ENCODE peak calls at places on chromosomes 4 and X, in ten cellular contexts. One of them, this sample, is unnamed.
A peak's percentile ranks its signal among the peaks of the same experiment; 100 is the strongest.

GRCh38 chr4:35228318-35228717 is 1016.0 kb downstream of the ARAP2 start:
- DNase-seq in cardiac muscle cell: no peak
- DNase-seq in aorta: no peak
- DNase-seq in fibroblast of lung: no peak
- DNase-seq in thoracic aorta: no peak
- DNase-seq in upper lobe of left lung: no peak
- DNase-seq in BJ: no peak
- DNase-seq in mucosa of descending colon: no peak
- DNase-seq in left ventricle myocardium inferior: no peak
- DNase-seq in tibial nerve: no peak
- DNase-seq in this sample: no peak

GRCh38 chr4:147789596-147789995 is 57.7 kb downstream of the ARHGAP10 start:
- DNase-seq in cardiac muscle cell: no peak
- DNase-seq in aorta: no peak
- DNase-seq in fibroblast of lung: no peak
- DNase-seq in thoracic aorta: no peak
- DNase-seq in upper lobe of left lung: no peak
- DNase-seq in BJ: no peak
- DNase-seq in mucosa of descending colon: no peak
- DNase-seq in left ventricle myocardium inferior: no peak
- DNase-seq in tibial nerve: no peak
- DNase-seq in this sample: no peak

GRCh38 chrX:119573222-119573621 is 1.1 kb upstream of the UBE2A start:
- DNase-seq in cardiac muscle cell: no peak
- DNase-seq in aorta: no peak
- DNase-seq in fibroblast of lung: no peak
- DNase-seq in thoracic aorta: no peak
- DNase-seq in upper lobe of left lung: no peak
- DNase-seq in BJ: no peak
- DNase-seq in mucosa of descending colon: no peak
- DNase-seq in left ventricle myocardium inferior: no peak
- DNase-seq in tibial nerve: no peak
- DNase-seq in this sample: no peak

GRCh38 chr4:153426207-153426886 is 39.8 kb upstream of the TMEM131L start:
- DNase-seq in cardiac muscle cell: no peak
- DNase-seq in aorta: no peak
- DNase-seq in fibroblast of lung: peak; percentile 25
- DNase-seq in thoracic aorta: no peak
- DNase-seq in upper lobe of left lung: no peak
- DNase-seq in BJ: no peak
- DNase-seq in mucosa of descending colon: no peak
- DNase-seq in left ventricle myocardium inferior: no peak
- DNase-seq in tibial nerve: no peak
- DNase-seq in this sample: no peak

GRCh38 chr4:28421221-28421620 is 1560.6 kb downstream of the STIM2 start:
- DNase-seq in cardiac muscle cell: no peak
- DNase-seq in aorta: no peak
- DNase-seq in fibroblast of lung: no peak
- DNase-seq in thoracic aorta: no peak
- DNase-seq in upper lobe of left lung: no peak
- DNase-seq in BJ: no peak
- DNase-seq in mucosa of descending colon: no peak
- DNase-seq in left ventricle myocardium inferior: no peak
- DNase-seq in tibial nerve: no peak
- DNase-seq in this sample: no peak

GRCh38 chr4:174156239-174156826 is 127.1 kb downstream of the FBXO8 start:
- DNase-seq in cardiac muscle cell: peak; percentile 62
- DNase-seq in aorta: no peak
- DNase-seq in fibroblast of lung: peak; percentile 78
- DNase-seq in thoracic aorta: no peak
- DNase-seq in upper lobe of left lung: no peak
- DNase-seq in BJ: no peak
- DNase-seq in mucosa of descending colon: no peak
- DNase-seq in left ventricle myocardium inferior: no peak
- DNase-seq in tibial nerve: no peak
- DNase-seq in this sample: no peak

GRCh38 chr4:112411781-112412281 is 104.1 kb downstream of the NEUROG2 start:
- DNase-seq in cardiac muscle cell: no peak
- DNase-seq in aorta: no peak
- DNase-seq in fibroblast of lung: no peak
- DNase-seq in thoracic aorta: no peak
- DNase-seq in upper lobe of left lung: peak; percentile 52
- DNase-seq in BJ: no peak
- DNase-seq in mucosa of descending colon: no peak
- DNase-seq in left ventricle myocardium inferior: no peak
- DNase-seq in tibial nerve: no peak
- DNase-seq in this sample: no peak

GRCh38 chrX:132497432-132497831 is 8.6 kb upstream of the MBNL3 start:
- DNase-seq in cardiac muscle cell: no peak
- DNase-seq in aorta: no peak
- DNase-seq in fibroblast of lung: no peak
- DNase-seq in thoracic aorta: no peak
- DNase-seq in upper lobe of left lung: no peak
- DNase-seq in BJ: no peak
- DNase-seq in mucosa of descending colon: no peak
- DNase-seq in left ventricle myocardium inferior: no peak
- DNase-seq in tibial nerve: no peak
- DNase-seq in this sample: no peak

GRCh38 chrX:30489323-30489722 is 88.2 kb downstream of the TASL start:
- DNase-seq in cardiac muscle cell: peak; percentile 46
- DNase-seq in aorta: no peak
- DNase-seq in fibroblast of lung: no peak
- DNase-seq in thoracic aorta: no peak
- DNase-seq in upper lobe of left lung: no peak
- DNase-seq in BJ: no peak
- DNase-seq in mucosa of descending colon: no peak
- DNase-seq in left ventricle myocardium inferior: no peak
- DNase-seq in tibial nerve: no peak
- DNase-seq in this sample: no peak

GRCh38 chrX:2374086-2374485 is 126.7 kb downstream of the DHRSX start:
- DNase-seq in cardiac muscle cell: no peak
- DNase-seq in aorta: no peak
- DNase-seq in fibroblast of lung: peak; percentile 35
- DNase-seq in thoracic aorta: no peak
- DNase-seq in upper lobe of left lung: no peak
- DNase-seq in BJ: no peak
- DNase-seq in mucosa of descending colon: no peak
- DNase-seq in left ventricle myocardium inferior: no peak
- DNase-seq in tibial nerve: no peak
- DNase-seq in this sample: no peak

GRCh38 chr4:147571021-147571770 is 46.0 kb upstream of the TMEM184C start:
- DNase-seq in cardiac muscle cell: no peak
- DNase-seq in aorta: no peak
- DNase-seq in fibroblast of lung: peak; percentile 45
- DNase-seq in thoracic aorta: no peak
- DNase-seq in upper lobe of left lung: no peak
- DNase-seq in BJ: no peak
- DNase-seq in mucosa of descending colon: no peak
- DNase-seq in left ventricle myocardium inferior: no peak
- DNase-seq in tibial nerve: no peak
- DNase-seq in this sample: no peak

DNA sequence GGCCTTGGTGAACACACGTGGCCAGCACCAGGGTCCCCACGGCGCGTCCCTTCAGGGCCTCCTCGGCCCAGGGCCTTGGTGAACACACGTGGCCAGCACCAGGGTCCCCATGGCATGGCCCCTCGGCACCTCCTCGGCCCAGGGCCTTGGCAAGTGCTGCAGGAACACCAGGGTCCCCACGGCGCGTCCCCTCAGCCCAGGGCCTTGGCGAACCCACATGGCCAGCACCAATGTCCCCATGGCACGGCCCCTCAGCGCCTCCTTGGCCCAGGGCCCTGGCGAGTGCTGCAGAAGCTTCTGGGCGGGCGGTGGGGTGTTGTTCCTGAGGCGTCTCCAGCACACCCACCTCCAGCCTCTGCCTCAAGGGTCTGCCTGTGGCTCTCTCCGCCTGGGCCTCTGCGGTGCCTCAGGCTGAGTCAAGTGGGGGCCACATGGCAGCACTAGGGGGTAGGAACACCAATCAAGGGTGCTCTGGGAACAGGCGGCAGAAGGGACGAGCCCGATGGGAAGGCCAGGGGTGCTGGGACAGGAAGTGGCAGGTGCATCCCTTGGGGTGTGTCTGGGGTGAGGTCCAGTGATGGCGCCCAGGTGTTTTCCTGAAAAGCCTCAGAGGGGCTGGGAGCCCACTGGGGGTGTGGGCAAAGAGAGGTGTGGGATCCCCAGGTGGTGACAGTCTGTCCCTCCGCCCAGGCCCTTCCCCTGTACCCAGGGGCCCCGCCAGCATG is 41.8 kb upstream of the CPLX1 start:
- DNase-seq in cardiac muscle cell: no peak
- DNase-seq in aorta: no peak
- DNase-seq in fibroblast of lung: no peak
- DNase-seq in thoracic aorta: no peak
- DNase-seq in upper lobe of left lung: no peak
- DNase-seq in BJ: no peak
- DNase-seq in mucosa of descending colon: no peak
- DNase-seq in left ventricle myocardium inferior: no peak
- DNase-seq in tibial nerve: no peak
- DNase-seq in this sample: no peak
- H3K36me3 ChIP-seq in cardiac muscle cell: peaks cover 14% of the 10 kb centered on the region
- H3K36me3 ChIP-seq in aorta: peaks cover 21% of the 10 kb centered on the region
- H3K36me3 ChIP-seq in fibroblast of lung: peaks cover 44% of the 10 kb centered on the region
- H3K36me3 ChIP-seq in thoracic aorta: peaks cover 71% of the 10 kb centered on the region
- H3K36me3 ChIP-seq in upper lobe of left lung: peaks cover 97% of the 10 kb centered on the region
- H3K36me3 ChIP-seq in BJ: peaks cover 25% of the 10 kb centered on the region
- H3K36me3 ChIP-seq in mucosa of descending colon: peaks cover 12% of the 10 kb centered on the region
- H3K36me3 ChIP-seq in left ventricle myocardium inferior: peaks cover 85% of the 10 kb centered on the region
- H3K36me3 ChIP-seq in tibial nerve: peaks cover 27% of the 10 kb centered on the region
- H3K36me3 ChIP-seq in this sample: no peaks in the 10 kb centered on the region

DNA sequence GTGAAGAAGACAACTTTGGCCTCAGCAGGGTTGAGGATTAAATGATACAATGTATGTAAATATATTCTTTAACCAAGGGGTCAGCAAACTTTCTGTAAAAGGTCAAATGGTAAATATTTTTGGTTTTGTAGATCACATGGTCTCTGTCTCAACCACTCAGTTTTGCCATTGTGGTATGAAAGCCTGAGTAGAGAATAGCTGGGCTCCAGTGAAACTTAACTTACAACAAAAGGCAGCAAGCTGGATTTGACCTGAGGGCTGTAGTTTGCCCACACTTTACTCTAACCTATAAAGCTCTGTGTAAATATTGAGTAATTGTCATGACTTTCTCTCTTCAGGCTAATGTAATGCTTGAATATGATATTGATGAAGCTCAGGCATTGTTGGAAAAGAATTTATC is 19.6 kb downstream of the VBP1 start:
- DNase-seq in cardiac muscle cell: no peak
- DNase-seq in aorta: no peak
- DNase-seq in fibroblast of lung: no peak
- DNase-seq in thoracic aorta: no peak
- DNase-seq in upper lobe of left lung: no peak
- DNase-seq in BJ: no peak
- DNase-seq in mucosa of descending colon: no peak
- DNase-seq in left ventricle myocardium inferior: no peak
- DNase-seq in tibial nerve: no peak
- DNase-seq in this sample: no peak
- H3K36me3 ChIP-seq in cardiac muscle cell: peaks cover 7% of the 10 kb centered on the region
- H3K36me3 ChIP-seq in aorta: peaks cover 4% of the 10 kb centered on the region
- H3K36me3 ChIP-seq in fibroblast of lung: peaks cover 2% of the 10 kb centered on the region
- H3K36me3 ChIP-seq in thoracic aorta: peaks cover 6% of the 10 kb centered on the region
- H3K36me3 ChIP-seq in upper lobe of left lung: peaks cover 7% of the 10 kb centered on the region
- H3K36me3 ChIP-seq in BJ: no peaks in the 10 kb centered on the region
- H3K36me3 ChIP-seq in mucosa of descending colon: no peaks in the 10 kb centered on the region
- H3K36me3 ChIP-seq in left ventricle myocardium inferior: peaks cover 37% of the 10 kb centered on the region
- H3K36me3 ChIP-seq in tibial nerve: no peaks in the 10 kb centered on the region
- H3K36me3 ChIP-seq in this sample: no peaks in the 10 kb centered on the region

GRCh38 chr4:25246680-25247611 is 13.1 kb downstream of the PI4K2B start:
- DNase-seq in cardiac muscle cell: no peak
- DNase-seq in aorta: no peak
- DNase-seq in fibroblast of lung: no peak
- DNase-seq in thoracic aorta: no peak
- DNase-seq in upper lobe of left lung: peak; percentile 70
- DNase-seq in BJ: no peak
- DNase-seq in mucosa of descending colon: no peak
- DNase-seq in left ventricle myocardium inferior: no peak
- DNase-seq in tibial nerve: no peak
- DNase-seq in this sample: no peak

DNA sequence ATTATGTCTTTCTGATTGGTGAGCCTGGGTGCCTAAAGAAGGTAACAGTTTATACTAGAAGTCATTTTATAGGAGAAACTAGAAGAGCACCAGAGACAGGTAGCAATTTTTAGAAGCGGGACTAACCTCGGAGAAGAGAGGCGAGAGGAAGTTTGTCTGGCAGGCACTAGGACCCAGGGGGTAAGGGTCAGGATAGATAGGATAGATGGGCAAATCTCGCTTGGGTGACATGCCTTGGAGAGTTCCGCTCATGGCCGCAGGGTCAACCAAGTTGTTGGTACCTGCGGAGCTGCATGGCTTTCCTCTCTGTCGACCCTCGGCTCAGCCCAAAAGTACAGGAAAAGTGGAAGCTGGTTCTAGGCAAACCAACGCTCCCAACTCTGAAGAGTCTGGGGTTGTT is 11.3 kb downstream of the PI4K2B start:
- DNase-seq in cardiac muscle cell: no peak
- DNase-seq in aorta: no peak
- DNase-seq in fibroblast of lung: no peak
- DNase-seq in thoracic aorta: no peak
- DNase-seq in upper lobe of left lung: no peak
- DNase-seq in BJ: no peak
- DNase-seq in mucosa of descending colon: no peak
- DNase-seq in left ventricle myocardium inferior: no peak
- DNase-seq in tibial nerve: no peak
- DNase-seq in this sample: no peak
- H3K36me3 ChIP-seq in cardiac muscle cell: no peaks in the 10 kb centered on the region
- H3K36me3 ChIP-seq in aorta: no peaks in the 10 kb centered on the region
- H3K36me3 ChIP-seq in fibroblast of lung: no peaks in the 10 kb centered on the region
- H3K36me3 ChIP-seq in thoracic aorta: no peaks in the 10 kb centered on the region
- H3K36me3 ChIP-seq in upper lobe of left lung: no peaks in the 10 kb centered on the region
- H3K36me3 ChIP-seq in BJ: no peaks in the 10 kb centered on the region
- H3K36me3 ChIP-seq in mucosa of descending colon: no peaks in the 10 kb centered on the region
- H3K36me3 ChIP-seq in left ventricle myocardium inferior: no peaks in the 10 kb centered on the region
- H3K36me3 ChIP-seq in tibial nerve: no peaks in the 10 kb centered on the region
- H3K36me3 ChIP-seq in this sample: no peaks in the 10 kb centered on the region

GRCh38 chrX:15524417-15524816 is 23.8 kb downstream of the BMX start:
- DNase-seq in cardiac muscle cell: peak; percentile 42
- DNase-seq in aorta: no peak
- DNase-seq in fibroblast of lung: peak; percentile 6
- DNase-seq in thoracic aorta: no peak
- DNase-seq in upper lobe of left lung: no peak
- DNase-seq in BJ: peak; percentile 3
- DNase-seq in mucosa of descending colon: no peak
- DNase-seq in left ventricle myocardium inferior: no peak
- DNase-seq in tibial nerve: no peak
- DNase-seq in this sample: no peak

GRCh38 chrX:15530318-15530717 is 29.7 kb downstream of the BMX start:
- DNase-seq in cardiac muscle cell: no peak
- DNase-seq in aorta: no peak
- DNase-seq in fibroblast of lung: no peak
- DNase-seq in thoracic aorta: no peak
- DNase-seq in upper lobe of left lung: no peak
- DNase-seq in BJ: no peak
- DNase-seq in mucosa of descending colon: no peak
- DNase-seq in left ventricle myocardium inferior: no peak
- DNase-seq in tibial nerve: no peak
- DNase-seq in this sample: no peak

GRCh38 chrX:15525664-15526416 is 25.2 kb downstream of the BMX start:
- DNase-seq in cardiac muscle cell: no peak
- DNase-seq in aorta: no peak
- DNase-seq in fibroblast of lung: no peak
- DNase-seq in thoracic aorta: no peak
- DNase-seq in upper lobe of left lung: no peak
- DNase-seq in BJ: no peak
- DNase-seq in mucosa of descending colon: no peak
- DNase-seq in left ventricle myocardium inferior: no peak
- DNase-seq in tibial nerve: no peak
- DNase-seq in this sample: no peak

GRCh38 chrX:15529165-15529564 is 28.6 kb downstream of the BMX start:
- DNase-seq in cardiac muscle cell: no peak
- DNase-seq in aorta: no peak
- DNase-seq in fibroblast of lung: no peak
- DNase-seq in thoracic aorta: no peak
- DNase-seq in upper lobe of left lung: no peak
- DNase-seq in BJ: no peak
- DNase-seq in mucosa of descending colon: no peak
- DNase-seq in left ventricle myocardium inferior: no peak
- DNase-seq in tibial nerve: no peak
- DNase-seq in this sample: no peak
- H3K36me3 ChIP-seq in cardiac muscle cell: no peaks in the 10 kb centered on the region
- H3K36me3 ChIP-seq in aorta: no peaks in the 10 kb centered on the region
- H3K36me3 ChIP-seq in fibroblast of lung: no peaks in the 10 kb centered on the region
- H3K36me3 ChIP-seq in thoracic aorta: no peaks in the 10 kb centered on the region
- H3K36me3 ChIP-seq in upper lobe of left lung: no peaks in the 10 kb centered on the region
- H3K36me3 ChIP-seq in BJ: no peaks in the 10 kb centered on the region
- H3K36me3 ChIP-seq in mucosa of descending colon: no peaks in the 10 kb centered on the region
- H3K36me3 ChIP-seq in left ventricle myocardium inferior: no peaks in the 10 kb centered on the region
- H3K36me3 ChIP-seq in tibial nerve: no peaks in the 10 kb centered on the region
- H3K36me3 ChIP-seq in this sample: no peaks in the 10 kb centered on the region